ENCODE peak calls at places on chromosomes 12 and 14, in four cellular contexts. L is fibroblast of pulmonary artery, D is cardiac muscle cell, Y is B cell. C is an unnamed sample.

GRCh38 chr14:96057738-96058137 is 18.6 kb downstream of the C14orf132 start:
- DNase-seq in L (no peak), D (no peak), Y (no peak), C (peak; percentile 20)

GRCh38 chr14:55045087-55045486 is 6.4 kb upstream of the MAPK1IP1L start:
- DNase-seq in L (no peak), D (no peak), Y (no peak), C (no peak)

GRCh38 chr12:132275110-132275531 is 54.3 kb downstream of the GALNT9 start:
- DNase-seq in L (peak; percentile 62), D (peak; percentile 69), Y (no peak), C (peak; percentile 58)

GRCh38 chr12:106170285-106170684 is 31.5 kb upstream of the NUAK1 start:
- DNase-seq in L (peak; percentile 68), D (peak; percentile 71), Y (no peak), C (no peak)

GRCh38 chr12:85138833-85139232 is 102.7 kb downstream of the LRRIQ1 start:
- DNase-seq in L (peak; percentile 3), D (no peak), Y (no peak), C (no peak)

GRCh38 chr14:54680636-54681035 is 113.7 kb downstream of the SAMD4A start:
- DNase-seq in L (peak; percentile 33), D (no peak), Y (no peak), C (no peak)

GRCh38 chr14:61438860-61439765 is 117.7 kb downstream of the PRKCH start:
- DNase-seq in L (peak; percentile 82), D (peak; percentile 57), Y (no peak), C (no peak)

GRCh38 chr14:84080961-84081360 is 1449.0 kb upstream of the FLRT2 start:
- DNase-seq in L (no peak), D (no peak), Y (no peak), C (no peak)

GRCh38 chr14:53411110-53411509 is 258.0 kb upstream of the DDHD1 start:
- DNase-seq in L (peak; percentile 17), D (peak; percentile 28), Y (no peak), C (no peak)

GRCh38 chr12:124381454-124382207 is 86.7 kb downstream of the RFLNA start:
- DNase-seq in L (peak; percentile 90), D (peak; percentile 90), Y (no peak), C (no peak)

GRCh38 chr12:115998119-115998633 is 279.3 kb downstream of the MED13L start:
- DNase-seq in L (peak; percentile 72), D (peak; percentile 73), Y (peak; percentile 68), C (no peak)

GRCh38 chr12:6416596-6416995 is 28.2 kb upstream of the CD27 start:
- DNase-seq in L (no peak), D (peak; percentile 54), Y (no peak), C (no peak)

GRCh38 chr12:62767946-62768345 is 167.0 kb downstream of the PPM1H start:
- DNase-seq in L (no peak), D (no peak), Y (no peak), C (no peak)

GRCh38 chr12:108518716-108519496 is 3.8 kb downstream of the FICD start:
- DNase-seq in L (no peak), D (no peak), Y (no peak), C (no peak)

GRCh38 chr12:87967871-87968270 is 61.3 kb downstream of the C12orf50 start:
- DNase-seq in L (peak; percentile 46), D (peak; percentile 55), Y (no peak), C (no peak)

GRCh38 chr12:22234561-22234960 is 99.9 kb downstream of the ST8SIA1 start:
- DNase-seq in L (peak; percentile 35), D (peak; percentile 48), Y (no peak), C (no peak)

GRCh38 chr12:22231078-22231477 is 103.4 kb downstream of the ST8SIA1 start:
- DNase-seq in L (no peak), D (no peak), Y (no peak), C (no peak)

GRCh38 chr12:22230280-22230794 is 104.2 kb downstream of the ST8SIA1 start:
- DNase-seq in L (no peak), D (no peak), Y (no peak), C (no peak)

GRCh38 chr12:22229652-22230279 is 104.7 kb downstream of the ST8SIA1 start:
- DNase-seq in L (no peak), D (no peak), Y (no peak), C (no peak)

DNA sequence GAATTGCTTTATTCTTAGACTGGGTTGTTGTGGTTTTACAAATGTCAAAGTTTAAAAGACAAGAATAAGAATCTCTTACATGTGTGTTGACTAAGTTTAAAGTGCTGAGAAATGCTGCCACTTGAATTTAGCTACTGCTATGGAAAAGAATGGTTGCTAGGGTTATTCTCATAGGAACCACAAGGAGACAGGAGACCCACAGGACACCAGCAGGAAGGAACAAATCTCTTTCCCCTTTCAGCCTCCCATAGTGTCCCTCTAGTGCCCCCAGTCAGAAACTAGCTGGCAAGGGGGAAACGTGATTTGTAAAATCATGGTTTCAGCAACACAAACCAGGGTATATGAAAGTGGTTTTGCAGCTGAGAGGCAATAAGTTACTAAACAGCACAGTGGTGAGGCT is 102.7 kb downstream of the ST8SIA1 start:
- DNase-seq in L (peak; percentile 23), D (peak; percentile 21), Y (no peak), C (no peak)
- TF ChIP-seq CTCF in L (peak; percentile 36), D (peak; percentile 31), Y (no peak), C (peak; percentile 48)

GRCh38 chr12:104204690-104205480 is 10.7 kb upstream of the TXNRD1 start:
- DNase-seq in L (no peak), D (no peak), Y (no peak), C (no peak)

GRCh38 chr12:104197264-104197663 is 18.3 kb upstream of the TXNRD1 start:
- DNase-seq in L (peak; percentile 80), D (peak; percentile 88), Y (no peak), C (no peak)

GRCh38 chr12:104199964-104200363 is 15.6 kb upstream of the TXNRD1 start:
- DNase-seq in L (no peak), D (no peak), Y (no peak), C (no peak)

GRCh38 chr12:104201238-104202001 is 14.2 kb upstream of the TXNRD1 start:
- DNase-seq in L (peak; percentile 86), D (peak; percentile 83), Y (peak; percentile 73), C (no peak)
- TF ChIP-seq CTCF in L (peak; percentile 93), D (peak; percentile 87), Y (peak; percentile 89), C (peak; percentile 95)

DNA sequence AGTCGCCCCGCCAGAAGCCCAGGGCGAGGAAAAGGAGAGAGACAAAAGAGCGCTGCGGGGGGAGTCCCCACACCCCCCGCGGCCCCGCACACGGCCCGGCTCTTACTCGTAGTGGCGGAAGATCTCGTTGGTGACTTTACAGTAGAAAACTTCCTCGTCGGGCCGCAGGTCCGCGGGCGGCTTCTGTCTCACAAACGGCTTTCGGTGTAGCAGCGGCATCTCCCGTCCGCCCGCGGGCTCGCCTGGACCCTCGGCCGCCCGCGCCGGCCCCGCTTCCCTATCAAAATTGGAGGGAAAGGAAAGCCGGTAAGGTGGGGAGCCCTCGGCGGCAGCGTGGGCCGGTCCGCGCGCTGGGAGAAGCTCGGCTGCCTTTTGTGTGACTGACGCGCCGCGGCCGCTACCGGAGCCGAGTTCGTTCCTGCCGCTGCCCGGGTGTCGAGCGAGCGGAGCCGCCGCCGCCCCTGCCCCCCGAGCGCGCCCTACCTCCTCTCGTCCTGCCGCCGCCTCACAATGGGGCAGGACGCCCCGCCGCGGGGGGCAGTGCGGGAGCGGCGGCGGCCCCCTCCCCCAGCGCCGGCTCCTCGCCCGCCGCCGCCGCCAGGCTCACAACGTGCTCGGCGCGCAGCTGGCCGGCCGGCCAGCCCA is 652 bp downstream of the BAZ1A start:
- DNase-seq in L (peak; percentile 56), D (peak; percentile 56), Y (peak; percentile 72), C (no peak)
- TF ChIP-seq CTCF in L (peak; percentile 0), D (peak; percentile 5), Y (peak; percentile 23), C (peak; percentile 43)

GRCh38 chr12:131116437-131117117 is 162.9 kb downstream of the ADGRD1 start:
- DNase-seq in L (peak; percentile 32), D (peak; percentile 60), Y (no peak), C (peak; percentile 34)
- TF ChIP-seq CTCF in L (no peak), D (peak; percentile 24), Y (no peak), C (peak; percentile 58)

GRCh38 chr14:31968912-31969311 is 108.2 kb upstream of the ARHGAP5 start:
- DNase-seq in L (no peak), D (no peak), Y (no peak), C (no peak)
- TF ChIP-seq CTCF in L (no peak), D (no peak), Y (no peak), C (peak; percentile 11)

DNA sequence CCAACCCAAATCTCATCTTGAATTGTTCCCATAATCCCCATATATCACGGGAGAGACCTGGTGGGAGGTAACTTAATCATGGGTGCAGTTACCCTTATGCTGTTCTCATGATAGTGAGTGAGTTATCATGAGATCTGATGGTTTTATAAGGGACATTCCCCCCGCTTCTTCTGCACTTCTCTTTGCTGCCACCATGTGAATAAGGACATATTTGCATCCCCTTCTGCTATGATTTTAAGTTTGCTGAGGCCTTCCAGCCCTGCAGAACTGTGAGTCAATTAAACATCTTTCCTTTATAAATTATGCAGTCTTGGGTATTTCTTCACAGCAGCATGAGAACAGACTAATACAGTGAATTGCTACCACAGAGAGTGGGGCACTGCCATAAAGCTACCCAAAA is 179.1 kb downstream of the LRIG3 start:
- DNase-seq in L (no peak), D (no peak), Y (no peak), C (no peak)
- TF ChIP-seq CTCF in L (no peak), D (no peak), Y (no peak), C (peak; percentile 55)

DNA sequence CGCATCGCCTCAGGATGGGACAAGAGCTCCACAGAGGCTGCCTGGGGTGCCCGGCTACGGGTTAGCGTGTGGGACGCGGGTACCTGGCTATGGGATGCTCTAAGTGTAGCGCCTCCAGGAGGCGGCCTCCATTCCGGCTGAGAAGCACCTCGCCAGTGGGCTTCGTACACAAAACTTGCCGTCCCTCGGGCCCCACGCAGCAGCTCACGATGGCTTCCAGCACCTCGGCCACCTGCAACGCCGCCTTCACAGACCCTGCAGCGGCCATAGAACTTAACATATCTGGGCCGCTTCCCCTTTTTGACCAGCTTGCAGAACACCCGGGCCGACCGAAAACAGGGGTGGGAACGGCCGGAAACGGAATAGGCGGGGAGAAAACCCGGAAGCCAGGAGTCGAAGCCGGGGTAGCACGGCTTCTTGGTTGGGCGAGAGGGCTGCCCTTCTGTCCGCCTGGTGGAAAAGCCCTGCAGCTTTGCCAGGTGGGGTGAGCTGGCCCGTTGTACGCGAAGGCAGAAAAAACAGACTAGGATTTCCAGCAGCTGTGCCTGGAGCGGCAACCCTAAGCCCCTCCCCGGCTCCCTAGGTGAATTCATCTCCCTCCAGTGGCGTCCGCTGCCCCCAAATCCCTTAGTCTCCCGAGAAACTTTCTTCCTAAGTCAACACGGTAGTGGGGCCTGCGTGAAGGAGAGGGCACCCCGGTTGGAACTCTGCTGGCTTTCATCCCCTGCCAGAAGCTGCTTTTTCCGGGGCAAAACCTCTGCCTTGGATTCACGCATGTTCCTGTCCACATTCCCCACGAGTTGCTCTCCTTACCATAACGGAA is at the start of gene BBS10:
- DNase-seq in L (peak; percentile 93), D (peak; percentile 96), Y (peak; percentile 90), C (peak; percentile 96)
- TF ChIP-seq CTCF in L (peak; percentile 40), D (peak; percentile 58), Y (peak; percentile 9), C (peak; percentile 82)

DNA sequence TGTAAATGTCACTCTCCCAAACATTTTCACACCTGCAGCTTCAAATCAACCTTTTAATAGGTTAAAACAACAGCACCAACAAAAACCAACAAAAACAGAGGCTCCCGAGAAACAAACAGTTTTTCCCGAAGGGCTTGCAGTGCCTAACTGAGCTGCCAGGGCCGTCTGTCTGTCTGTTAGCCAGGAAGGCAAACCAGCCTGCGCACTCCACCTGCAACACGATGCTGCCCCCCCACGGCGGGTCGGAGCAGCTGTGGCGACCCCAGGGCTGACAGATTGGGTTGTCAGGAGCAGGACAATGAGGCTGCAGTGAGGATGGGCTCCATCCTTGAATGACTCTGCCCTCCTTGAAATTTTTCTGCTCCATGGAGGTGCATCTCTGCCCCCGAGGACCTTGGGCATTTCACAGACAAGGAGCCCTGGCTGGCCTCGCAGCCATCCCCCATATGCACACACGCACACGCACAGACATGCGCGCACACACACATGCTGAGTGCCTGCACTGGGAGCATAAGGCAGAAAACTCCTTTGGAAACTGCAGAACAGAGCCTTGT is 2.6 kb downstream of the RTL1 start:
- DNase-seq in L (peak; percentile 8), D (peak; percentile 27), Y (no peak), C (peak; percentile 69)
- TF ChIP-seq CTCF in L (no peak), D (peak; percentile 21), Y (no peak), C (peak; percentile 75)

C was measured in chondrocyte.